ENCODE peak calls at places on chromosomes 1 and 21, in eight cellular contexts. P is testis; U is T-helper 2 cell; T is LoVo; I is CD4-positive, alpha-beta T cell; G is EH; N is GM04504; X is stimulated activated CD4-positive, alpha-beta T cell treated with anti-CD3 and anti-CD28 coated beads, Interleukin-2, amount 100 ng/mL, for 24 hours. E is an unnamed sample.

GRCh38 chr1:174800221-174800791 is 199.4 kb upstream of the CACYBP start:
- DNase-seq in T (no peak), U (no peak), X (peak; percentile 21), G (no peak), I (peak; percentile 4), N (no peak), P (peak; percentile 15), E (no peak)

GRCh38 chr1:234369784-234370183 is 3.5 kb upstream of the COA6 start:
- DNase-seq in U (no peak), P (no peak), G (peak; percentile 52), X (no peak), T (peak; percentile 32), N (no peak), I (no peak), E (no peak)

GRCh38 chr1:153509729-153510354 is 25.9 kb downstream of the S100A6 start:
- DNase-seq in T (no peak), P (peak; percentile 43), G (peak; percentile 38), N (no peak), I (peak; percentile 54), U (peak; percentile 59), X (peak; percentile 78), E (no peak)

GRCh38 chr1:246632584-246633168 is 66.4 kb downstream of the CNST start:
- DNase-seq in U (no peak), T (peak; percentile 48), N (peak; percentile 86), X (no peak), G (peak; percentile 96), I (no peak), P (no peak), E (no peak)

GRCh38 chr1:156740307-156740678 is 595 bp downstream of the MRPL24 start:
- DNase-seq in I (no peak), G (peak; percentile 16), X (no peak), U (no peak), P (no peak), T (peak; percentile 39), N (no peak), E (no peak)

GRCh38 chr1:198530964-198531363 is 9.5 kb downstream of the ATP6V1G3 start:
- DNase-seq in X (no peak), I (no peak), N (no peak), P (no peak), T (no peak), U (no peak), G (no peak), E (no peak)

GRCh38 chr21:22343303-22343702 is 1345.1 kb downstream of the NCAM2 start:
- DNase-seq in G (no peak), X (no peak), T (no peak), P (no peak), I (no peak), N (no peak), U (no peak), E (no peak)

GRCh38 chr1:106619080-106619826 is 437.2 kb upstream of the PRMT6 start:
- DNase-seq in I (no peak), P (no peak), T (no peak), N (no peak), G (no peak), U (no peak), X (no peak), E (no peak)

GRCh38 chr1:19885821-19886220 is 3.6 kb downstream of the OTUD3 start:
- DNase-seq in T (no peak), P (no peak), N (no peak), G (no peak), X (no peak), U (no peak), I (no peak), E (no peak)

GRCh38 chr21:34771512-34772028 is 102.8 kb downstream of the CLIC6 start:
- DNase-seq in N (peak; percentile 23), T (peak; percentile 75), G (peak; percentile 48), U (no peak), I (no peak), P (no peak), X (no peak), E (no peak)

GRCh38 chr1:23529146-23530088 is 1.6 kb downstream of the E2F2 start:
- DNase-seq in P (peak; percentile 88), G (no peak), U (no peak), N (no peak), I (no peak), X (no peak), T (no peak), E (no peak)

GRCh38 chr1:206663832-206664652 is 20.7 kb upstream of the MAPKAPK2 start:
- DNase-seq in I (peak; percentile 62), N (no peak), P (peak; percentile 78), U (peak; percentile 44), T (peak; percentile 57), X (peak; percentile 81), G (peak; percentile 71), E (no peak)

GRCh38 chr1:205067031-205067430 is 17.2 kb downstream of the TMEM81 start:
- DNase-seq in T (no peak), N (no peak), P (no peak), G (no peak), X (no peak), I (no peak), U (no peak), E (no peak)

GRCh38 chr1:71311396-71311795 is 230.6 kb upstream of the ZRANB2 start:
- DNase-seq in U (no peak), N (no peak), G (peak; percentile 1), X (no peak), I (no peak), T (no peak), P (no peak), E (no peak)

GRCh38 chr1:207797229-207797973 is 45.5 kb downstream of the CD46 start:
- DNase-seq in U (peak; percentile 71), I (peak; percentile 78), G (peak; percentile 89), T (peak; percentile 74), X (peak; percentile 86), P (peak; percentile 91), N (peak; percentile 71), E (no peak)

GRCh38 chr21:36145259-36145658 is 10.4 kb downstream of the CBR3 start:
- DNase-seq in T (no peak), I (no peak), X (no peak), G (no peak), N (no peak), P (no peak), U (no peak), E (no peak)

GRCh38 chr1:25042331-25042730 is 112.3 kb upstream of the RUNX3 start:
- DNase-seq in U (no peak), X (no peak), N (no peak), T (no peak), I (no peak), P (no peak), G (no peak), E (no peak)

GRCh38 chr1:36890776-36891175 is 143.5 kb downstream of the GRIK3 start:
- DNase-seq in T (no peak), N (no peak), G (no peak), U (no peak), I (no peak), X (no peak), P (no peak), E (no peak)

GRCh38 chr1:208924958-208925357 is 658.6 kb upstream of the CAMK1G start:
- DNase-seq in G (no peak), X (no peak), U (no peak), T (no peak), P (no peak), N (no peak), I (no peak), E (no peak)

GRCh38 chr1:1677718-1678580 is 14.6 kb downstream of the SLC35E2B start:
- DNase-seq in I (peak; percentile 43), U (peak; percentile 28), T (no peak), G (no peak), P (no peak), N (no peak), X (peak; percentile 62), E (no peak)

GRCh38 chr1:39144943-39145650 is 59.4 kb upstream of the MACF1 start:
- DNase-seq in U (no peak), I (no peak), N (no peak), G (peak; percentile 57), T (no peak), X (no peak), P (no peak), E (no peak)

GRCh38 chr1:165344198-165344597 is 12.3 kb downstream of the LMX1A start:
- DNase-seq in N (no peak), T (no peak), I (no peak), X (no peak), U (no peak), G (no peak), P (no peak), E (no peak)

GRCh38 chr1:200992382-200993101 is 31.0 kb downstream of the KIF21B start:
- DNase-seq in I (no peak), U (no peak), N (no peak), G (no peak), X (no peak), P (no peak), T (no peak), E (no peak)

GRCh38 chr1:155173478-155174333 is at the start of gene TRIM46:
- DNase-seq in G (peak; percentile 79), T (no peak), I (peak; percentile 33), U (peak; percentile 56), X (peak; percentile 76), N (no peak), P (no peak), E (no peak)

GRCh38 chr1:216750031-216750627 is 26.9 kb upstream of the ESRRG start:
- DNase-seq in N (peak; percentile 24), G (peak; percentile 55), U (no peak), P (peak; percentile 54), X (no peak), T (peak; percentile 39), I (no peak), E (no peak)

GRCh38 chr1:47791879-47792608 is 205.1 kb downstream of the TRABD2B start:
- DNase-seq in I (no peak), T (no peak), U (no peak), X (no peak), N (no peak), P (no peak), G (no peak), E (no peak)

GRCh38 chr1:11550664-11551283 is 71.8 kb downstream of the DISP3 start:
- DNase-seq in T (peak; percentile 61), P (peak; percentile 80), I (no peak), U (no peak), N (peak; percentile 37), X (peak; percentile 28), G (peak; percentile 81), E (no peak)

GRCh38 chr1:183135336-183135735 is 50.7 kb upstream of the LAMC2 start:
- DNase-seq in I (no peak), X (no peak), U (no peak), T (no peak), N (no peak), G (peak; percentile 39), P (no peak), E (no peak)

GRCh38 chr1:77888071-77888428 is 374 bp upstream of the NEXN start:
- DNase-seq in N (peak; percentile 62), U (no peak), I (no peak), P (no peak), X (no peak), G (peak; percentile 88), T (no peak), E (no peak)

E was measured in esophagus squamous epithelium.